ENCODE peak calls at places on chromosomes 13 and 19, in eight cellular contexts. One of them, this sample, is unnamed.

GRCh38 chr19:12668937-12669271 is 2.3 kb downstream of the WDR83 start:
- DNase-seq in NB4: peak; percentile 59
- DNase-seq in bronchial epithelial cell: peak; percentile 51
- DNase-seq in endodermal cell: no peak
- DNase-seq in suprapubic skin: peak; percentile 89
- DNase-seq in cardiac muscle cell: peak; percentile 55
- DNase-seq in foreskin fibroblast: peak; percentile 71
- DNase-seq in OCI-LY7: no peak
- DNase-seq in this sample: peak; percentile 66

GRCh38 chr13:101594936-101595335 is 142.5 kb downstream of the ITGBL1 start:
- DNase-seq in NB4: no peak
- DNase-seq in bronchial epithelial cell: no peak
- DNase-seq in endodermal cell: no peak
- DNase-seq in suprapubic skin: no peak
- DNase-seq in cardiac muscle cell: no peak
- DNase-seq in foreskin fibroblast: no peak
- DNase-seq in OCI-LY7: no peak
- DNase-seq in this sample: no peak

GRCh38 chr19:35266149-35266903 is 2.4 kb upstream of the USF2 start:
- DNase-seq in NB4: no peak
- DNase-seq in bronchial epithelial cell: no peak
- DNase-seq in endodermal cell: peak; percentile 49
- DNase-seq in suprapubic skin: no peak
- DNase-seq in cardiac muscle cell: no peak
- DNase-seq in foreskin fibroblast: no peak
- DNase-seq in OCI-LY7: no peak
- DNase-seq in this sample: no peak

GRCh38 chr19:39498262-39499081 is at the start of gene DLL3:
- DNase-seq in NB4: peak; percentile 33
- DNase-seq in bronchial epithelial cell: no peak
- DNase-seq in endodermal cell: peak; percentile 73
- DNase-seq in suprapubic skin: no peak
- DNase-seq in cardiac muscle cell: peak; percentile 22
- DNase-seq in foreskin fibroblast: no peak
- DNase-seq in OCI-LY7: peak; percentile 66
- DNase-seq in this sample: no peak

GRCh38 chr13:29505950-29506349 is 89.5 kb downstream of the SLC7A1 start:
- DNase-seq in NB4: no peak
- DNase-seq in bronchial epithelial cell: no peak
- DNase-seq in endodermal cell: no peak
- DNase-seq in suprapubic skin: no peak
- DNase-seq in cardiac muscle cell: no peak
- DNase-seq in foreskin fibroblast: no peak
- DNase-seq in OCI-LY7: no peak
- DNase-seq in this sample: no peak

GRCh38 chr13:74026753-74027152 is 107.5 kb downstream of the KLF12 start:
- DNase-seq in NB4: no peak
- DNase-seq in bronchial epithelial cell: peak; percentile 59
- DNase-seq in endodermal cell: peak; percentile 91
- DNase-seq in suprapubic skin: no peak
- DNase-seq in cardiac muscle cell: peak; percentile 41
- DNase-seq in foreskin fibroblast: no peak
- DNase-seq in OCI-LY7: peak; percentile 82
- DNase-seq in this sample: peak; percentile 93

GRCh38 chr13:75760182-75760981 is 124.3 kb downstream of the LMO7 start:
- DNase-seq in NB4: no peak
- DNase-seq in bronchial epithelial cell: peak; percentile 93
- DNase-seq in endodermal cell: no peak
- DNase-seq in suprapubic skin: no peak
- DNase-seq in cardiac muscle cell: peak; percentile 40
- DNase-seq in foreskin fibroblast: no peak
- DNase-seq in OCI-LY7: no peak
- DNase-seq in this sample: no peak

GRCh38 chr13:21142766-21143165 is 33.6 kb downstream of the SKA3 start:
- DNase-seq in NB4: no peak
- DNase-seq in bronchial epithelial cell: no peak
- DNase-seq in endodermal cell: no peak
- DNase-seq in suprapubic skin: no peak
- DNase-seq in cardiac muscle cell: no peak
- DNase-seq in foreskin fibroblast: no peak
- DNase-seq in OCI-LY7: no peak
- DNase-seq in this sample: no peak

GRCh38 chr19:55076321-55076720 is 652 bp downstream of the EPS8L1 start:
- DNase-seq in NB4: no peak
- DNase-seq in bronchial epithelial cell: no peak
- DNase-seq in endodermal cell: peak; percentile 63
- DNase-seq in suprapubic skin: no peak
- DNase-seq in cardiac muscle cell: no peak
- DNase-seq in foreskin fibroblast: no peak
- DNase-seq in OCI-LY7: no peak
- DNase-seq in this sample: no peak
- H3K4me3 ChIP-seq in NB4: no peak overlapping the region
- H3K4me3 ChIP-seq in bronchial epithelial cell: peak overlapping the region; percentile 56
- H3K4me3 ChIP-seq in endodermal cell: peak overlapping the region; percentile 67
- H3K4me3 ChIP-seq in suprapubic skin: no peak overlapping the region
- H3K4me3 ChIP-seq in cardiac muscle cell: no peak overlapping the region
- H3K4me3 ChIP-seq in foreskin fibroblast: no peak overlapping the region
- H3K4me3 ChIP-seq in OCI-LY7: no peak overlapping the region
- H3K4me3 ChIP-seq in this sample: no peak overlapping the region

GRCh38 chr13:66994097-66994496 is 236.0 kb downstream of the PCDH9 start:
- DNase-seq in NB4: no peak
- DNase-seq in bronchial epithelial cell: peak; percentile 29
- DNase-seq in endodermal cell: peak; percentile 95
- DNase-seq in suprapubic skin: peak; percentile 75
- DNase-seq in cardiac muscle cell: peak; percentile 82
- DNase-seq in foreskin fibroblast: peak; percentile 47
- DNase-seq in OCI-LY7: peak; percentile 90
- DNase-seq in this sample: peak; percentile 52
- TF ChIP-seq CTCF in NB4: no peak
- TF ChIP-seq CTCF in bronchial epithelial cell: peak; percentile 47
- TF ChIP-seq CTCF in endodermal cell: peak; percentile 86
- TF ChIP-seq CTCF in suprapubic skin: no peak
- TF ChIP-seq CTCF in cardiac muscle cell: peak; percentile 81
- TF ChIP-seq CTCF in foreskin fibroblast: peak; percentile 44
- TF ChIP-seq CTCF in OCI-LY7: peak; percentile 81
- TF ChIP-seq CTCF in this sample: peak; percentile 36

GRCh38 chr19:640156-640548 is 473 bp downstream of the FGF22 start:
- DNase-seq in NB4: no peak
- DNase-seq in bronchial epithelial cell: no peak
- DNase-seq in endodermal cell: no peak
- DNase-seq in suprapubic skin: no peak
- DNase-seq in cardiac muscle cell: no peak
- DNase-seq in foreskin fibroblast: no peak
- DNase-seq in OCI-LY7: no peak
- DNase-seq in this sample: no peak
- H3K4me3 ChIP-seq in NB4: no peak overlapping the region
- H3K4me3 ChIP-seq in bronchial epithelial cell: peak overlapping the region; percentile 23
- H3K4me3 ChIP-seq in endodermal cell: no peak overlapping the region
- H3K4me3 ChIP-seq in suprapubic skin: peak overlapping the region; percentile 51
- H3K4me3 ChIP-seq in cardiac muscle cell: peak overlapping the region; percentile 33
- H3K4me3 ChIP-seq in foreskin fibroblast: no peak overlapping the region
- H3K4me3 ChIP-seq in OCI-LY7: peak overlapping the region; percentile 57
- H3K4me3 ChIP-seq in this sample: no peak overlapping the region

DNA sequence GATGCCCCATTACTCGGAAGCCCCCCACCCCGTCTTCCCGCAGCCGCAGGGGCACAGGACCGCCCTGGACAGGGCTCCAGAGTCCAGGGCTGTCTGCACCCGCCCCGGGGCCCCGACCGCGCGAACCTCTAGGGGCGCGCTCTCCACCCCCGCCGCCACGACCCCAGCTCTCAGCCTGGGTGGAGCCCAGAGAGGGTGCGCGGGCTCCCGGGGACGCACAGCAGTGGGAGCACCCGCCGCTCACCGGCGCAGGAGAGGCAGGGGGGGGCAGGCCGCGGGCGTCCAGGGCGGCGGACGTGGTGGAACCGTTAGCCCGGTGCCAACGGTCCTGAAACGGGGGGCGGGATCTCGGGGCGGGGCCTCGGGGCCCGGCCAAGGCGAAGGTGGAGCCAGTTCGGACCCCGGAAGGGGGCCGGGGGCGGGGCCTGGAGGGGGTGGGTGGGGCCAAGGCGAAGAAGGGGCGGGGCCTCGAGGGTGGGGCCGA is at the start of gene ATP8B3:
- DNase-seq in NB4: no peak
- DNase-seq in bronchial epithelial cell: no peak
- DNase-seq in endodermal cell: no peak
- DNase-seq in suprapubic skin: no peak
- DNase-seq in cardiac muscle cell: no peak
- DNase-seq in foreskin fibroblast: no peak
- DNase-seq in OCI-LY7: no peak
- DNase-seq in this sample: no peak
- TF ChIP-seq CTCF in NB4: no peak
- TF ChIP-seq CTCF in bronchial epithelial cell: peak; percentile 16
- TF ChIP-seq CTCF in endodermal cell: peak; percentile 54
- TF ChIP-seq CTCF in suprapubic skin: no peak
- TF ChIP-seq CTCF in cardiac muscle cell: peak; percentile 8
- TF ChIP-seq CTCF in foreskin fibroblast: peak; percentile 16
- TF ChIP-seq CTCF in OCI-LY7: peak; percentile 73
- TF ChIP-seq CTCF in this sample: peak; percentile 32

GRCh38 chr13:91708558-91708957 is 310.1 kb downstream of the GPC5 start:
- DNase-seq in NB4: no peak
- DNase-seq in bronchial epithelial cell: no peak
- DNase-seq in endodermal cell: no peak
- DNase-seq in suprapubic skin: no peak
- DNase-seq in cardiac muscle cell: no peak
- DNase-seq in foreskin fibroblast: no peak
- DNase-seq in OCI-LY7: no peak
- DNase-seq in this sample: no peak

GRCh38 chr13:91701975-91702374 is 303.6 kb downstream of the GPC5 start:
- DNase-seq in NB4: no peak
- DNase-seq in bronchial epithelial cell: no peak
- DNase-seq in endodermal cell: no peak
- DNase-seq in suprapubic skin: no peak
- DNase-seq in cardiac muscle cell: no peak
- DNase-seq in foreskin fibroblast: no peak
- DNase-seq in OCI-LY7: no peak
- DNase-seq in this sample: no peak

GRCh38 chr13:91699863-91700262 is 301.4 kb downstream of the GPC5 start:
- DNase-seq in NB4: no peak
- DNase-seq in bronchial epithelial cell: no peak
- DNase-seq in endodermal cell: no peak
- DNase-seq in suprapubic skin: no peak
- DNase-seq in cardiac muscle cell: no peak
- DNase-seq in foreskin fibroblast: no peak
- DNase-seq in OCI-LY7: no peak
- DNase-seq in this sample: no peak

GRCh38 chr13:91702411-91702810 is 304.0 kb downstream of the GPC5 start:
- DNase-seq in NB4: no peak
- DNase-seq in bronchial epithelial cell: no peak
- DNase-seq in endodermal cell: no peak
- DNase-seq in suprapubic skin: no peak
- DNase-seq in cardiac muscle cell: no peak
- DNase-seq in foreskin fibroblast: no peak
- DNase-seq in OCI-LY7: no peak
- DNase-seq in this sample: no peak

GRCh38 chr13:91704398-91704797 is 306.0 kb downstream of the GPC5 start:
- DNase-seq in NB4: no peak
- DNase-seq in bronchial epithelial cell: no peak
- DNase-seq in endodermal cell: no peak
- DNase-seq in suprapubic skin: no peak
- DNase-seq in cardiac muscle cell: no peak
- DNase-seq in foreskin fibroblast: no peak
- DNase-seq in OCI-LY7: no peak
- DNase-seq in this sample: no peak
- H3K4me3 ChIP-seq in NB4: no peak overlapping the region
- H3K4me3 ChIP-seq in bronchial epithelial cell: no peak overlapping the region
- H3K4me3 ChIP-seq in endodermal cell: no peak overlapping the region
- H3K4me3 ChIP-seq in suprapubic skin: no peak overlapping the region
- H3K4me3 ChIP-seq in cardiac muscle cell: no peak overlapping the region
- H3K4me3 ChIP-seq in foreskin fibroblast: no peak overlapping the region
- H3K4me3 ChIP-seq in OCI-LY7: no peak overlapping the region
- H3K4me3 ChIP-seq in this sample: no peak overlapping the region

GRCh38 chr13:39767791-39768564 is 112.5 kb downstream of the COG6 start:
- DNase-seq in NB4: peak; percentile 12
- DNase-seq in bronchial epithelial cell: no peak
- DNase-seq in endodermal cell: peak; percentile 69
- DNase-seq in suprapubic skin: no peak
- DNase-seq in cardiac muscle cell: no peak
- DNase-seq in foreskin fibroblast: no peak
- DNase-seq in OCI-LY7: peak; percentile 28
- DNase-seq in this sample: peak; percentile 25

GRCh38 chr13:39765801-39766463 is 110.5 kb downstream of the COG6 start:
- DNase-seq in NB4: peak; percentile 16
- DNase-seq in bronchial epithelial cell: peak; percentile 46
- DNase-seq in endodermal cell: peak; percentile 76
- DNase-seq in suprapubic skin: no peak
- DNase-seq in cardiac muscle cell: no peak
- DNase-seq in foreskin fibroblast: no peak
- DNase-seq in OCI-LY7: peak; percentile 49
- DNase-seq in this sample: peak; percentile 34

GRCh38 chr13:39770514-39770913 is 115.1 kb downstream of the COG6 start:
- DNase-seq in NB4: no peak
- DNase-seq in bronchial epithelial cell: no peak
- DNase-seq in endodermal cell: no peak
- DNase-seq in suprapubic skin: no peak
- DNase-seq in cardiac muscle cell: no peak
- DNase-seq in foreskin fibroblast: no peak
- DNase-seq in OCI-LY7: no peak
- DNase-seq in this sample: no peak

GRCh38 chr13:39766464-39767167 is 111.2 kb downstream of the COG6 start:
- DNase-seq in NB4: no peak
- DNase-seq in bronchial epithelial cell: peak; percentile 19
- DNase-seq in endodermal cell: no peak
- DNase-seq in suprapubic skin: no peak
- DNase-seq in cardiac muscle cell: no peak
- DNase-seq in foreskin fibroblast: no peak
- DNase-seq in OCI-LY7: no peak
- DNase-seq in this sample: no peak

DNA sequence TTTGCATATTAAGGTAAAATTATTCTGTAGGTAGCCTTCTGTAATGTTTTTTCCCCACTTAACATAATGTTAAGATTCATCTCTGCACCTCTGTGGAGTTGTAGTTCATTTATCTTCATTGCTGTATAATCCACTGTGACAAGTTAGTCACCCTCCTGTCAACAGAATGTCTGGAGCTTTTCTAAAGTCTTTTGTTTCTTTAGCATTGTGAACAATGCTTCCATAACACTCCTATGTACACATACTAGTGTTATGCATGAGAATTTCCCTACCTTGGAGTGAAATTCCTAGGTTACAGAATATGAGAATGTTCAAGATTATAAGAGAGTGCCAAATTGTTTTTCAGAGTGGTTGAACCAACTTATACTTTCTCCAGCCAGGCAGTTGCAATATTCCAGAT is 113.5 kb downstream of the COG6 start:
- DNase-seq in NB4: no peak
- DNase-seq in bronchial epithelial cell: no peak
- DNase-seq in endodermal cell: no peak
- DNase-seq in suprapubic skin: no peak
- DNase-seq in cardiac muscle cell: no peak
- DNase-seq in foreskin fibroblast: no peak
- DNase-seq in OCI-LY7: no peak
- DNase-seq in this sample: no peak
- TF ChIP-seq CTCF in NB4: no peak
- TF ChIP-seq CTCF in bronchial epithelial cell: no peak
- TF ChIP-seq CTCF in endodermal cell: no peak
- TF ChIP-seq CTCF in suprapubic skin: no peak
- TF ChIP-seq CTCF in cardiac muscle cell: no peak
- TF ChIP-seq CTCF in foreskin fibroblast: no peak
- TF ChIP-seq CTCF in OCI-LY7: no peak
- TF ChIP-seq CTCF in this sample: no peak